ENCODE peak calls at places on chromosomes 6 and 20, in ten cellular contexts. M, H, J, T, R, X, V, I, C and G are unnamed samples. For H3K9me3 and H3K27me3, the result is how much of the 10 kb centered on the place peaks cover.

GRCh38 chr20:51725584-51726176 is 42.5 kb downstream of the ATP9A start:
- DNase-seq in R (no peak), I (no peak), X (no peak), C (no peak), H (no peak), V (no peak), M (no peak), J (no peak), T (no peak), G (no peak)

GRCh38 chr6:162090734-162091133 is 636.8 kb downstream of the PRKN start:
- DNase-seq in C (no peak), T (no peak), V (no peak), R (no peak), I (no peak), X (no peak), M (no peak), H (no peak), J (no peak), G (no peak)

GRCh38 chr6:128138694-128139093 is 237.8 kb upstream of the THEMIS start:
- DNase-seq in J (no peak), I (no peak), V (no peak), T (no peak), M (no peak), R (no peak), H (no peak), X (no peak), C (no peak), G (no peak)

GRCh38 chr6:14922306-14922705 is 323.6 kb upstream of the JARID2 start:
- DNase-seq in V (no peak), H (peak), C (no peak), J (no peak), R (no peak), X (no peak), M (no peak), I (no peak), T (no peak), G (peak)

GRCh38 chr6:55704421-55704820 is 125.4 kb upstream of the HMGCLL1 start:
- DNase-seq in X (no peak), C (peak), M (no peak), V (no peak), T (no peak), H (no peak), R (no peak), I (no peak), J (no peak), G (no peak)

GRCh38 chr6:90144396-90144795 is 152.2 kb downstream of the BACH2 start:
- DNase-seq in C (no peak), V (no peak), X (no peak), M (no peak), I (no peak), R (no peak), H (no peak), T (no peak), J (no peak), G (no peak)

GRCh38 chr6:79057746-79058145 is 20.3 kb downstream of the PHIP start:
- DNase-seq in J (no peak), V (no peak), R (no peak), T (no peak), I (no peak), X (no peak), M (no peak), C (no peak), H (no peak), G (no peak)

GRCh38 chr20:57259179-57260021 is 7.0 kb downstream of the BMP7 start:
- DNase-seq in H (peak), I (no peak), X (no peak), V (no peak), J (no peak), M (no peak), C (no peak), T (no peak), R (no peak), G (peak)

GRCh38 chr20:36585410-36586125 is 12.2 kb downstream of the TGIF2 start:
- DNase-seq in R (no peak), T (no peak), J (no peak), M (no peak), H (peak), V (peak), X (no peak), I (no peak), C (no peak), G (peak)

GRCh38 chr6:82589509-82590206 is 226.0 kb downstream of the TPBG start:
- DNase-seq in R (peak), H (peak), M (peak), X (no peak), V (peak), C (peak), J (no peak), T (no peak), I (no peak), G (peak)

DNA sequence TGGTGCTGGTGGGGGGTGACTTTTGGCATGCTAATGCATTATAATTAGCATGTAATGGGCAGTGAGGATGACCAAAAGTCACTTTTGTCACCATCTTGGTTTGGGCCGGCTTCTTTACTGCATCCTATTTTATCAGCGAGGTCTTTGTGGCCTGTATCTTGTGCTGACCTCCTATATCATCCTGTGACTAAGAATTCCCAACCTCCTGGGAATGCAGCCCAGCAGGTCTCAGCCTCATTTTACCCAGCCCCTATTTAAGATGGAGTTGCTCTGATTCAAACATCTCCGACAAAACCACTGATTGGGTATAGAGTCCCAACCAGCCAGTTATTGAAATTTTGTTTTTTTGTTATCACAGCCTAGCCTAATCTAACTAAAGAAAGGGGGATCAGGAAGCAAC is 29.7 kb upstream of the DDR1 start:
- DNase-seq in V (no peak), J (no peak), I (no peak), H (no peak), R (no peak), X (no peak), C (no peak), T (no peak), M (no peak), G (no peak)
- H3K9me3 ChIP-seq in V (under half), J (under half), I (under half), H (under half), R (under half), X (under half), C (under half), T (under half), M (under half), G (under half)

GRCh38 chr6:109397020-109397419 is 14.8 kb upstream of the CD164 start:
- DNase-seq in J (no peak), X (no peak), V (peak), R (no peak), I (no peak), H (no peak), T (no peak), C (peak), M (no peak), G (no peak)
- TF ChIP-seq CTCF in J (no peak), X (peak), V (peak), R (peak), I (peak), H (peak), T (no peak), C (no peak), M (peak), G (peak)

DNA sequence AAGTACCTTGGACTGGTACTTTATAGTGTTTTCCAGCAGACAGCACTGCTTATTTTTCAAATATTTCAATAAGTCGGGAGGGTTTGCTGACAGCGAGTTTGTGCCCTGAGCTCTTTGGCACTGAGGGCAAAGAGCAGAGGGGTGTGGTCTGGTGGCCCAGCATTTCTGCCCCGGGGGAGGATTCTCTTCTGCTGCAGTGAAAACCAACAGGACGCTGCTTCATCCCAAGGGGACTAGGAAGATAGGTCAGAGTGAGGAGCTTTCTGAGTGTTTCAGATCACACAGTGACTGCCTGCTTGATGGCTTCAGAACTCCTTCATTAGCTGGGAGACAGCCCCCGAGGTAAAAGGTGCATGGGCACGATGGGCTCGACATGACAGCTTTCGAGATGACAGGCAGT is 8.6 kb downstream of the ULBP2 start:
- DNase-seq in V (peak), X (no peak), J (no peak), R (no peak), C (no peak), T (no peak), I (no peak), H (no peak), M (no peak), G (peak)
- H3K27me3 ChIP-seq in V (under half), X (under half), J (under half), R (under half), C (under half), T (under half), I (half or more), H (half or more), M (under half), G (half or more)

DNA sequence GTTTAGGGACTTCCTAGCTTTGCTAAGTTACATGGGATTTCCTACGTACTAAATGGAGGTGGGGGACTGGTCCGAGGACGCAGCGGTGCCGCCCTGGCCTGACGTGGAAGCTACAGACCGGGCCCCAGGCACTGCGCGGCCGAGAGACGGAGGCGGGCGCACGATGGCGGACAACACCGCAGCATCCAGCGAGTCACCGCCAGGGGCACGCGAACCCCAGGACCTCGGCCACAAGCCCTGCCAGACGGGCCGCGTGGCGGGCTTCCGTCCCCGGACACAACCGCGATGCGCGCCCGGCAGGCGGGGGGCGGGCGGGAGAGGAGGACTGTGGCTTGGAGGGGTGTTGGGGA is 1516.9 kb upstream of the DEFB115 start:
- DNase-seq in H (no peak), V (no peak), M (no peak), X (no peak), R (no peak), I (no peak), J (no peak), C (no peak), T (no peak), G (no peak)
- H3K9me3 ChIP-seq in H (under half), V (half or more), M (under half), X (under half), R (under half), I (half or more), J (under half), C (under half), T (under half), G (under half)

GRCh38 chr6:73898599-73898998 is 202.6 kb downstream of the CD109 start:
- DNase-seq in T (no peak), I (no peak), H (peak), M (no peak), V (peak), R (no peak), J (no peak), C (no peak), X (no peak), G (no peak)
- TF ChIP-seq CTCF in T (no peak), I (peak), H (peak), M (no peak), V (peak), R (peak), J (no peak), C (no peak), X (no peak), G (peak)

GRCh38 chr6:160130729-160131484 is 9.3 kb downstream of the SLC22A1 start:
- DNase-seq in C (no peak), J (peak), I (no peak), V (no peak), R (no peak), X (no peak), T (peak), M (no peak), H (no peak), G (peak)
- H3K27me3 ChIP-seq in C (under half), J (under half), I (under half), V (under half), R (under half), X (under half), T (under half), M (under half), H (under half), G (under half)

DNA sequence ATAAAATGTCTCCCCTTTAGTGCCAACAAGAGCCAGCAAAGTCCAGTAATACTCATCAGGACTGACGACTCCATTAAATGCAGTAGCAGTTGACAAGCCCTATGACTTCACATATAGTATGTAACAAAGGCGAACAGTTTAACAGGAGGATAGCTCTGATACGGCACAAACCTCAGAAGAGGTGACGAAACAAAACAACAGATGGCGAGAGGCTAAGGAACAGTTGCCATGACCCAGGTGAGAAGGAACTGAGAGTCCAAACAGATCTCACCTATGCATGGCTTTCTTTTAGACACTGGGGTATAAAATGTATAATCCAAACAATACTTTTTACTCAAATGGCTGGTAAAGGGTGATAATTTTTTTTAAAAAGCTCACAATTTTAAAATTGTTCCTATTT is 37.1 kb downstream of the SYNE1 start:
- DNase-seq in H (no peak), T (no peak), M (no peak), C (no peak), V (no peak), J (no peak), I (no peak), X (no peak), R (no peak), G (no peak)
- H3K9me3 ChIP-seq in H (under half), T (under half), M (under half), C (under half), V (under half), J (under half), I (under half), X (under half), R (under half), G (under half)